ENCODE peak calls at places on chromosomes 4 and X, in four cellular contexts. A, I, X and T are unnamed samples.
A peak's percentile ranks its signal among the peaks of the same experiment; 100 is the strongest.

GRCh38 chrX:69618803-69619202 is 2.9 kb downstream of the EDA start:
- DNase-seq in A (no peak), I (peak; percentile 20), X (no peak), T (no peak)

GRCh38 chr4:90760059-90760458 is 632.9 kb downstream of the CCSER1 start:
- DNase-seq in X (no peak), A (no peak), I (no peak), T (no peak)

GRCh38 chr4:10951306-10951705 is 266.7 kb upstream of the CLNK start:
- DNase-seq in A (no peak), X (no peak), I (peak; percentile 5), T (no peak)

GRCh38 chr4:61540944-61541343 is 340.8 kb downstream of the ADGRL3 start:
- DNase-seq in I (peak; percentile 64), A (no peak), X (no peak), T (no peak)

GRCh38 chr4:123361195-123361861 is 35.3 kb upstream of the SPRY1 start:
- DNase-seq in I (no peak), X (no peak), A (peak; percentile 56), T (peak; percentile 79)

GRCh38 chrX:139446832-139447231 is 83.7 kb upstream of the F9 start:
- DNase-seq in I (no peak), X (no peak), A (no peak), T (no peak)

GRCh38 chr4:33369366-33369899 is 2649.3 kb downstream of the PCDH7 start:
- DNase-seq in X (no peak), I (no peak), A (no peak), T (peak; percentile 17)

GRCh38 chrX:155134255-155134654 is 62.9 kb downstream of the BRCC3 start:
- DNase-seq in A (no peak), X (no peak), I (no peak), T (no peak)

GRCh38 chr4:88791274-88791673 is 93.6 kb upstream of the NAP1L5 start:
- DNase-seq in I (no peak), A (no peak), X (no peak), T (no peak)

GRCh38 chr4:37666625-37667071 is 19.5 kb downstream of the RELL1 start:
- DNase-seq in A (peak; percentile 95), I (no peak), X (no peak), T (peak; percentile 59)

GRCh38 chr4:23789765-23790164 is 100.1 kb downstream of the PPARGC1A start:
- DNase-seq in A (peak; percentile 47), I (peak; percentile 46), X (no peak), T (peak; percentile 93)

GRCh38 chr4:101439926-101440325 is 92.6 kb upstream of the PPP3CA start:
- DNase-seq in I (no peak), A (no peak), X (no peak), T (no peak)

GRCh38 chrX:41824551-41824950 is 98.8 kb downstream of the CASK start:
- DNase-seq in I (no peak), X (no peak), A (no peak), T (no peak)

GRCh38 chr4:88900432-88900831 is 156.6 kb downstream of the FAM13A start:
- DNase-seq in X (no peak), I (no peak), A (no peak), T (peak; percentile 11)

GRCh38 chr4:10096976-10097330 is 19.6 kb downstream of the WDR1 start:
- DNase-seq in X (no peak), I (no peak), A (no peak), T (no peak)

GRCh38 chr4:2823671-2824328 is 19.8 kb upstream of the ADD1 start:
- DNase-seq in X (no peak), A (no peak), I (no peak), T (no peak)

GRCh38 chrX:135295238-135295943 is 13.9 kb upstream of the ETDC start:
- DNase-seq in A (no peak), I (peak; percentile 55), X (no peak), T (no peak)

GRCh38 chrX:129512409-129512808 is 10.9 kb downstream of the SMARCA1 start:
- DNase-seq in X (no peak), I (no peak), A (no peak), T (no peak)

GRCh38 chr4:137812258-137812657 is 280.0 kb upstream of the PCDH18 start:
- DNase-seq in I (no peak), A (no peak), X (no peak), T (no peak)

GRCh38 chr4:130808492-130808891 is 1712.5 kb downstream of the C4orf33 start:
- DNase-seq in X (no peak), I (peak; percentile 3), A (no peak), T (no peak)

GRCh38 chr4:107122736-107123135 is 86.6 kb upstream of the DKK2 start:
- DNase-seq in X (no peak), I (no peak), A (no peak), T (no peak)

GRCh38 chrX:18252644-18253359 is 32.1 kb upstream of the BEND2 start:
- DNase-seq in I (no peak), A (no peak), X (no peak), T (no peak)

GRCh38 chr4:71415491-71415890 is 76.7 kb downstream of the SLC4A4 start:
- DNase-seq in A (no peak), I (no peak), X (no peak), T (no peak)

GRCh38 chr4:62676962-62677361 is 1476.8 kb downstream of the ADGRL3 start:
- DNase-seq in A (no peak), I (no peak), X (no peak), T (no peak)

GRCh38 chr4:88674989-88675388 is 22.6 kb downstream of the NAP1L5 start:
- DNase-seq in X (no peak), I (no peak), A (no peak), T (no peak)

GRCh38 chrX:84216406-84216805 is 28.4 kb upstream of the RPS6KA6 start:
- DNase-seq in A (no peak), I (no peak), X (no peak), T (no peak)

GRCh38 chr4:156475322-156475721 is 496.3 kb downstream of the PDGFC start:
- DNase-seq in X (no peak), A (no peak), I (no peak), T (no peak)

GRCh38 chrX:143788265-143788664 is 67.7 kb upstream of the SPANXN2 start:
- DNase-seq in I (peak; percentile 34), X (no peak), A (no peak), T (no peak)

GRCh38 chrX:71661919-71662318 is 5.4 kb upstream of the LOC101059915 start:
- DNase-seq in A (no peak), I (no peak), X (no peak), T (no peak)

GRCh38 chr4:113684534-113685091 is 76.9 kb downstream of the CAMK2D start:
- DNase-seq in X (no peak), I (peak; percentile 71), A (no peak), T (peak; percentile 33)

GRCh38 chrX:149284616-149285015 is 220.5 kb downstream of the IDS start:
- DNase-seq in I (no peak), X (no peak), A (no peak), T (no peak)

GRCh38 chr4:85430697-85431096 is 44.3 kb upstream of the ARHGAP24 start:
- DNase-seq in I (no peak), X (no peak), A (no peak), T (no peak)

GRCh38 chrX:81291996-81292395 is 90.1 kb downstream of the SH3BGRL start:
- DNase-seq in A (no peak), I (no peak), X (no peak), T (no peak)

GRCh38 chr4:125254111-125254510 is 60.6 kb upstream of the FAT4 start:
- DNase-seq in I (no peak), A (no peak), X (no peak), T (peak; percentile 11)

GRCh38 chrX:72028701-72029470 is 102.8 kb downstream of the RTL5 start:
- DNase-seq in I (no peak), X (no peak), A (no peak), T (no peak)

GRCh38 chr4:4667643-4668081 is 125.8 kb upstream of the STX18 start:
- DNase-seq in I (no peak), X (no peak), A (no peak), T (no peak)
- H3K4me3 ChIP-seq in I (no peak overlapping the region), X (no peak overlapping the region), A (no peak overlapping the region), T (no peak overlapping the region)

GRCh38 chr4:153628796-153629315 is 55.2 kb upstream of the TLR2 start:
- DNase-seq in X (no peak), A (no peak), I (no peak), T (no peak)
- H3K36me3 ChIP-seq in X (peaks cover 82% of the 10 kb centered on the region), A (no peaks in the 10 kb centered on the region), I (no peaks in the 10 kb centered on the region), T (peaks cover 14% of the 10 kb centered on the region)

GRCh38 chrX:40733691-40734090 is 1.7 kb downstream of the MED14 start:
- DNase-seq in I (no peak), X (no peak), A (no peak), T (no peak)
- TF ChIP-seq CTCF in I (no peak), X (no peak), A (no peak), T (no peak)

GRCh38 chr4:143360838-143361237 is 24.2 kb downstream of the GAB1 start:
- DNase-seq in I (no peak), X (no peak), A (no peak), T (no peak)
- H3K4me3 ChIP-seq in I (no peak overlapping the region), X (no peak overlapping the region), A (no peak overlapping the region), T (no peak overlapping the region)

GRCh38 chr4:133969202-133969873 is 232.3 kb downstream of the PABPC4L start:
- DNase-seq in X (peak; percentile 2), I (peak; percentile 38), A (no peak), T (no peak)

DNA sequence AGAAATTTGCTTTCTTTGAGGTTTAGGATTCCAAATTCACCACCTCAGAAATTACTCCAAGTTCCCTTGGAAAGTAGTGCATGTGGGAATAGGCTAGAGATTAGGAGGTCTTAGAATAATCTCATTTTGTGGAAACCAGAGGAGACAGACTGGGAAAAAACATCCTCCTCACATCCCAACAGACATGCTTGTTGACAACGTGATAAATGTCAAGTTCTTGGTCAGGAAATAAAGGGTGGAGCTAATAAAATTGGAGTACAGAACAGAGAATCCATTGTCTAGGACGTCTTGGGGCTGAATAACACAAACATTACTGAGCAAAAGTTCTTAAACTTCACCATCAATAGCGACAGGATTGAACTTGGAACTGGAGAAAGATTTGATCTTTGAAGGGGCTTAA is 233.4 kb downstream of the PABPC4L start:
- DNase-seq in X (no peak), I (no peak), A (no peak), T (no peak)
- H3K36me3 ChIP-seq in X (no peaks in the 10 kb centered on the region), I (no peaks in the 10 kb centered on the region), A (no peaks in the 10 kb centered on the region), T (no peaks in the 10 kb centered on the region)

GRCh38 chr4:83297548-83298260 is 13.1 kb upstream of the COQ2 start:
- DNase-seq in X (no peak), A (no peak), I (no peak), T (no peak)

GRCh38 chr4:83293305-83294046 is 8.9 kb upstream of the COQ2 start:
- DNase-seq in X (no peak), A (no peak), I (no peak), T (no peak)
- TF ChIP-seq CTCF in X (no peak), A (no peak), I (no peak), T (no peak)

DNA sequence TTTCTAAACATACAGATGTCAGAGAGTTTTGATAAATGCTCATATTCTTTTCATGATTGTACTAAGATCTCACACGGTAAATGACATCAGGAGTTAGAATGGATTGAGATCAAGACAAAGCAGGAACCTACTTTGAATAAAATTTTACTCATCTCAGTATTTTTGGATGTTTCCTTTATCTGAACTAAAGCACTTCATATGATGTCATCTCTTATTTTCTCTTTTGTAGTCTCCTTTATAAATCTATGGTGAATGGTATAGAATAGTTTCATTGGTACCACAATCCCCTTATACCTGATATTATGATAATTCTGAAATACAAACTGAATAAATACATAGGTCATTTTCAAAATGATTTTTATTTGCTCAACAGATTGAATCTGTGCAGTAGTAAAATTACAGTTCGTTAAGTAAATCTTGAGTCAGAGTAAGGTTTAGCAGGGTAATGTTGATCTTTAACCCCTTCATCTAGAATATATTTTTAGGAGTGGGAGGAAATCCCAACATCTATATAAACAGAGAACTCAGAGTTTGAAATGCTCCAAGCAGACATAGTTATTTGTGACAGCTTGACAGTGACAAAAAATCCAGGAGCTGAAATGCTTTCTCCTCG is 180.0 kb downstream of the MGST2 start:
- DNase-seq in A (no peak), X (no peak), I (no peak), T (no peak)
- H3K4me3 ChIP-seq in A (no peak overlapping the region), X (no peak overlapping the region), I (no peak overlapping the region), T (no peak overlapping the region)